ENCODE peak calls at places on chromosomes 1 and 21, in five cellular contexts. Q, I, O, S and U are unnamed samples.

GRCh38 chr1:224433041-224433670 is 1.4 kb downstream of the WDR26 start:
- DNase-seq in I (no peak), O (peak; percentile 10), S (peak; percentile 26), Q (no peak), U (peak; percentile 4)

GRCh38 chr1:8463144-8463927 is 145.4 kb downstream of the SLC45A1 start:
- DNase-seq in S (peak; percentile 21), I (no peak), O (peak; percentile 82), Q (no peak), U (no peak)

GRCh38 chr1:93827128-93827527 is 51.9 kb downstream of the DNTTIP2 start:
- DNase-seq in I (no peak), Q (no peak), S (no peak), O (no peak), U (no peak)

GRCh38 chr21:46227811-46228344 is 696 bp downstream of the LSS start:
- DNase-seq in I (no peak), O (no peak), S (no peak), Q (no peak), U (no peak)

GRCh38 chr1:61170328-61171238 is 88.2 kb downstream of the NFIA start:
- DNase-seq in I (no peak), O (no peak), Q (no peak), S (peak; percentile 62), U (no peak)

GRCh38 chr1:23614128-23614660 is 54.9 kb upstream of the ID3 start:
- DNase-seq in O (no peak), I (no peak), S (no peak), Q (no peak), U (no peak)

GRCh38 chr1:13807213-13807612 is 107.2 kb downstream of the PRDM2 start:
- DNase-seq in I (no peak), S (peak; percentile 65), Q (peak; percentile 27), O (no peak), U (peak; percentile 43)

GRCh38 chr21:45533731-45534571 is 8.3 kb downstream of the SLC19A1 start:
- DNase-seq in S (no peak), O (no peak), Q (no peak), I (peak; percentile 33), U (no peak)

GRCh38 chr1:55313903-55314302 is 98.7 kb upstream of the USP24 start:
- DNase-seq in Q (no peak), S (no peak), I (no peak), O (no peak), U (no peak)

GRCh38 chr1:14778882-14779594 is 180.6 kb downstream of the KAZN start:
- DNase-seq in S (peak; percentile 29), I (no peak), Q (peak; percentile 42), O (no peak), U (peak; percentile 64)

GRCh38 chr1:26814893-26815292 is 11.6 kb upstream of the ZDHHC18 start:
- DNase-seq in O (no peak), Q (no peak), S (no peak), I (no peak), U (no peak)

GRCh38 chr21:14740692-14741091 is 194.6 kb upstream of the SAMSN1 start:
- DNase-seq in O (no peak), Q (no peak), I (no peak), S (peak; percentile 42), U (no peak)

GRCh38 chr1:32741417-32742131 is 39.0 kb upstream of the SYNC start:
- DNase-seq in Q (no peak), S (no peak), I (no peak), O (no peak), U (no peak)
- TF ChIP-seq CTCF in Q (peak; percentile 63), S (no peak), I (peak; percentile 51), O (peak; percentile 50), U (peak; percentile 55)

DNA sequence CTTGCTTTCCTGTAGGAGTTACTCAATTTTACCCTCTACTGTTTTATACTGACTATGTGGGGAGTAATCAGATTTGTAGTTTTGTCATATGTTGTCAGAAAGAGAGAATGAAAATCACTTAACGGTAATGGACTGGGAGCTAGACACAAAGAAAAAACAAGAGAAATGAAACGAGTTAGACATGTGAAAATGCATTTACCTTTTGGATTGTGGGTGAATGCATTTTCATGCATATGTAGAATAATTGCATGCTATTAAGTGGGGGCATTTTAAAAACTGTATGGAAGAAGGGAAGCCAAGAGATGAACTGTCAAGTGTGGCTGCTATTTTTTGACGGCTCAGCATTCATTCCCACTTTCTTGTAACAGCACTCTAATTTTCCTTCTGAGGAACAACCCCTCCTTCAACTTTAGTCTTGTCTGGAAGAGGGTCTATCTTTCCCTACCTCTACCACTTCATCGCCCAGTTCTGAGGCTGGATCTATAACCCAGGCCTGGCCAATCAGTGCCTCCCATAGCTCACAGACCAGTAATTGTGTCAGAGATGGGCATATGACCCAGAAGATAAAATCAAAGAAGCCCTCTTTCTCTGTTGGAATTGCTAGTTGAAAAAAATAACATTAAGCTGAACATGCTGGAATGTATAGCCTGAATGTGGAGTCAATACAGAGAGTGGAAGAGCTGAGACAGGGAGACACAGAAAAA is 5.2 kb upstream of the ZNF697 start:
- DNase-seq in I (no peak), S (no peak), Q (no peak), O (no peak), U (no peak)
- TF ChIP-seq CTCF in I (no peak), S (no peak), Q (no peak), O (no peak), U (no peak)

DNA sequence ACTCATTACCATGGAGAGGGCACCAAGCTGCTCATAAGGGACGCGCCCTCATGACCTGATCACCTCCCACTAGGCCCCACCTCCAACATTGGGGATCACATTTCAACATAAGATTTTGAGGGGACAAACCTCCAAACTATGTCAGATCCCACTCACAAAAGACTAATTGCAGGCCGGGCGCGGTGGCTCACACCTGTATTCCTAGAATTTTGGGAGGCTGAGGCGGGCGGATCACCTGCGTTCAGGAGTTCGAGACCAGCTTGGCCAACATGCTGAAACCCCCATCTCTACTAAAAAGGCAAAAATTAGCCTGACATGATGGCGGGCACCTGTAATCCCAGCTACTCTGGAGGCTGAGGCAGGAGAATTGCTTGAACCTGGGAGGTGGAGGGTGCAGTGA is 228.7 kb downstream of the CRB1 start:
- DNase-seq in I (no peak), Q (no peak), O (no peak), S (no peak), U (no peak)
- TF ChIP-seq CTCF in I (no peak), Q (no peak), O (no peak), S (no peak), U (no peak)

GRCh38 chr1:217048104-217048707 is 325.0 kb upstream of the ESRRG start:
- DNase-seq in I (no peak), Q (no peak), O (no peak), S (peak; percentile 15), U (peak; percentile 3)
- TF ChIP-seq CTCF in I (peak; percentile 9), Q (peak; percentile 22), O (peak; percentile 11), S (peak; percentile 33), U (peak; percentile 33)

GRCh38 chr1:43992232-43992995 is 1.0 kb downstream of the CCDC24 start:
- DNase-seq in O (no peak), Q (no peak), I (no peak), S (no peak), U (no peak)

GRCh38 chr1:43991200-43991475 is 261 bp upstream of the CCDC24 start:
- DNase-seq in O (no peak), Q (no peak), S (no peak), I (no peak), U (no peak)

GRCh38 chr1:43990271-43991199 is 864 bp upstream of the CCDC24 start:
- DNase-seq in I (no peak), Q (no peak), S (peak; percentile 29), O (no peak), U (no peak)

GRCh38 chr1:43993206-43993914 is 2.0 kb downstream of the CCDC24 start:
- DNase-seq in S (no peak), Q (no peak), O (no peak), I (no peak), U (no peak)

GRCh38 chr1:43991476-43992231 is at the start of gene CCDC24:
- DNase-seq in I (peak; percentile 86), O (peak; percentile 77), Q (peak; percentile 61), S (peak; percentile 81), U (peak; percentile 56)
- TF ChIP-seq CTCF in I (peak; percentile 19), O (no peak), Q (no peak), S (no peak), U (no peak)

DNA sequence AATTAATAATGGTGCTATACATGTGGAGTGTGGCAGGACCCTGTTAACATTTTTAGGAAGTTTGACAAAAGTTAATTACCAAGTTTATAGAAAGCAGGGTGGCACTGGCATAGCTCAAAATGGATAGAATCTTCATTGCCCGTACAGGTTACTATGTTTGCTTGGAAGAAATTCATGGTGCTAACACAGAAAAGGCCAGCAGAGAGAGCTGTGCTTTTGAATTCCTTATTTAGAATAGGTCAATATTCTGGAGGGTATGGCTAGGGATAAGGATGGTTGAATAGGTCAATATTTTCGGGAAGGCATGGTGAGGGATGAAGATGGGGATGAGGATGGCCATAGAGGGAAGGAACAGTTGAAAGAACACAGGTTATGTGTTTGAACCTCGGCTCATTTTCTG is 345.1 kb downstream of the LMO4 start:
- DNase-seq in I (no peak), S (no peak), Q (no peak), O (no peak), U (no peak)
- TF ChIP-seq CTCF in I (no peak), S (peak; percentile 8), Q (peak; percentile 25), O (peak; percentile 14), U (no peak)

GRCh38 chr1:11781298-11781697 is 19.3 kb downstream of the C1orf167 start:
- DNase-seq in O (no peak), Q (no peak), S (no peak), I (no peak), U (no peak)
- TF ChIP-seq CTCF in O (no peak), Q (no peak), S (no peak), I (no peak), U (no peak)

GRCh38 chr1:10449731-10450130 is at the start of gene CORT:
- DNase-seq in I (no peak), S (no peak), O (no peak), Q (no peak), U (no peak)
- TF ChIP-seq CTCF in I (no peak), S (no peak), O (no peak), Q (no peak), U (no peak)